ENCODE peak calls at places on chromosome 17, in nine cellular contexts. D is GM23338, M is left lung, N is body of pancreas, C is tibial nerve, R is thoracic aorta, S is upper lobe of right lung, Y is colonic mucosa, K is kidney epithelial cell. X is an unnamed sample.

GRCh38 chr17:43713494-43714162 is 45.0 kb downstream of the SOST start:
- DNase-seq in K (no peak), D (peak), R (no peak), Y (peak), S (no peak), C (no peak), N (no peak), M (no peak), X (no peak)

GRCh38 chr17:68785565-68786486 is 169.4 kb downstream of the ABCA8 start:
- DNase-seq in Y (no peak), N (no peak), C (no peak), S (no peak), D (no peak), K (no peak), R (no peak), M (no peak), X (no peak)

GRCh38 chr17:81043725-81044427 is 8.9 kb downstream of the BAIAP2 start:
- DNase-seq in M (peak), S (peak), D (peak), K (peak), C (no peak), R (no peak), N (peak), Y (no peak), X (no peak)

GRCh38 chr17:83144421-83145357 is 65.3 kb downstream of the METRNL start:
- DNase-seq in C (no peak), Y (no peak), S (no peak), R (no peak), N (no peak), D (no peak), M (no peak), K (no peak), X (no peak)

GRCh38 chr17:37064956-37065355 is 116.2 kb downstream of the AATF start:
- DNase-seq in M (no peak), K (no peak), C (no peak), S (no peak), R (no peak), Y (no peak), N (no peak), D (no peak), X (no peak)

GRCh38 chr17:77644981-77645380 is 313.5 kb upstream of the TNRC6C start:
- DNase-seq in R (no peak), S (peak), K (no peak), Y (no peak), N (no peak), M (no peak), D (peak), C (no peak), X (no peak)

GRCh38 chr17:57294629-57295501 is 38.5 kb downstream of the MSI2 start:
- DNase-seq in Y (no peak), D (peak), C (no peak), R (no peak), M (no peak), S (no peak), N (no peak), K (no peak), X (no peak)

GRCh38 chr17:2064980-2065785 is 10.3 kb downstream of the HIC1 start:
- DNase-seq in K (no peak), N (no peak), S (no peak), M (no peak), D (peak), R (no peak), Y (no peak), C (no peak), X (no peak)

GRCh38 chr17:32341857-32342602 is at the start of gene C17orf75:
- DNase-seq in D (peak), K (no peak), Y (peak), M (peak), N (peak), R (no peak), S (peak), C (peak), X (peak)

GRCh38 chr17:69936996-69937395 is 138.0 kb upstream of the KCNJ16 start:
- DNase-seq in N (no peak), Y (no peak), R (no peak), C (no peak), D (no peak), K (no peak), S (no peak), M (no peak), X (no peak)

DNA sequence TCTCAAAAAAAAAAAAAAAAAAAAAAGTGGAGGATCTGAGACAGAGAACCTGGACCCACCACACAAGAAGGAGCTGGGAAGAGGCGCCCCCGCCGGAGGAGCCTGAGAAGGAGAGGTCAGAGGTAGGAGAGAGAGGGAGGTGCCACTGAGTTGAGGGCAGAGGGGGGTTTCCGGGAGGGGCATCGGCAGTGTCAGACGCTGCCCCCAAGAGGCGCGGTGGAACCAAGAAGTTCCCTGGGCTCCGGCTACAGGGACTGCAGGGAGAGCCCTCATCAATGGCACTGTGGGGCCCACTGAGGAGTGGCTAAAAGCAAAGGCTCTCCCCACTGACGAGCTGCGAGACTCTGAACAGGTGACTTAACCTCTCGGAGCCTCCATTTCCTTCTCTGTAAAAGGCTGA is 4.2 kb downstream of the CCDC42 start:
- DNase-seq in S (no peak), D (peak), M (no peak), R (no peak), N (no peak), K (no peak), C (no peak), Y (no peak), X (no peak)
- TF ChIP-seq CTCF in S (no peak), D (peak), M (no peak), R (no peak), N (no peak), K (no peak), C (no peak), Y (no peak), X (no peak)

DNA sequence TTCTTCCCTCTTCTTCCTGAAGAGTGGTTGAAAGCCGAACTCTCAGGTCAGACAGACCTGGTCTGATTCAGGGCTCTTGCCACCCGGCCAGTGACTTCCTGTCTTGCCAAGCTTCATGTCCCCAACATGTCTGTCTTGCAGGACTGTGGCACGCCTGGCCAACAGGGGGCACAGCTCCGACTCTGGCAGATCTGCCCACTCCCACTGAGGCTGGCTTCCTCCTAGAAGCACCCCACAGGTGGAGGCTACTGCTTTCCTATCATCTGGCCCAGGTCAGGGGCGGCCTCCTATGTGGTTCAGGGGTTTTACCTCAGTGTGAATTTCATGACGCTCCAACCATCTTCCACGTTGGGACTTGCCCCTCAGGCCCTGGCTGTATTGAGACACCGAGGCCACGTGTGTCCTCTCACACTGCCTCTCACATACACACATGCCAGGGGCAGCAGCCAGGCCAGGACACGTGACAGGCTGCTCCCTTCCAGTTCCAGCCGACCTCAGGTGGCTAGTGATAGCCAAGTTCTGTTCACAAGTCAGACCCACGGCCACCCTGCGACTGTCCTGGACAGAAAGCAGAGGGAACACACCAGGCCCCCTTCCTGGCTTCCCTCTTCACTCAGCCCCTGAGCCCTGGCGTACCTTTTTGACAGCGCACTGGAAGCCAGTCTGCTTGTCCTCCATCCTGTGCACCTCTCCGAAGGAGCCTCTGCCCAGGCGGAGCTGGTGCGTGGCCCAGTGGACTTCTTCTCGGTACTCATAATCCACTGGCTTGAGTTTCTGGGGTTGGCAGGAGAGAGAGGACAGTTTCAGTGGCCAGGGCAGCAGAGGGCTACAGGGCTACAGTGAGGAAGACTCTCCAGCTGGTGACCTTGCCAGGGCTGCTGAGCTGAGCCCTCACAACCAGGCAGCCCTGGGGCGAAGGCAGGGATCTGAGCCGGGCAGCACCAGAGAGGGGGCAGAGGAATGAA is 22.6 kb upstream of the SPATA32 start:
- DNase-seq in R (no peak), K (no peak), Y (no peak), N (peak), D (peak), S (peak), M (no peak), C (no peak), X (no peak)
- TF ChIP-seq CTCF in R (no peak), K (peak), Y (no peak), N (peak), D (peak), S (peak), M (no peak), C (no peak), X (peak)

GRCh38 chr17:45317113-45317820 is 447 bp upstream of the MAP3K14 start:
- DNase-seq in M (peak), R (peak), N (peak), K (peak), D (peak), C (peak), Y (peak), S (peak), X (peak)
- TF ChIP-seq CTCF in M (no peak), R (no peak), N (no peak), K (no peak), D (no peak), C (no peak), Y (no peak), S (no peak), X (no peak)

GRCh38 chr17:8608001-8608400 is 22.5 kb downstream of the MYH10 start:
- DNase-seq in S (no peak), K (no peak), R (no peak), M (no peak), D (no peak), N (no peak), C (no peak), Y (no peak), X (no peak)

GRCh38 chr17:8610558-8610957 is 20.0 kb downstream of the MYH10 start:
- DNase-seq in C (no peak), Y (no peak), S (no peak), D (no peak), M (no peak), R (no peak), K (no peak), N (no peak), X (no peak)

GRCh38 chr17:8611671-8612298 is 18.7 kb downstream of the MYH10 start:
- DNase-seq in R (no peak), K (no peak), S (no peak), M (no peak), Y (no peak), C (no peak), N (no peak), D (peak), X (no peak)

GRCh38 chr17:8611135-8611534 is 19.4 kb downstream of the MYH10 start:
- DNase-seq in R (no peak), Y (no peak), D (no peak), C (no peak), S (no peak), M (no peak), K (no peak), N (no peak), X (no peak)

GRCh38 chr17:8609910-8610309 is 20.6 kb downstream of the MYH10 start:
- DNase-seq in K (no peak), S (no peak), Y (no peak), N (no peak), C (no peak), R (no peak), D (no peak), M (no peak), X (no peak)
- TF ChIP-seq CTCF in K (no peak), S (no peak), Y (no peak), N (no peak), C (no peak), R (no peak), D (no peak), M (no peak), X (no peak)